ENCODE peak calls at places on chromosomes 7 and 10, in seven cellular contexts. A, U, E, N, L, S and Y are unnamed samples.

GRCh38 chr7:50339990-50340500 is 35.5 kb downstream of the IKZF1 start:
- DNase-seq in A (no peak), U (no peak), E (no peak), N (peak), L (no peak), S (no peak), Y (no peak)

GRCh38 chr7:99562832-99563231 is 4.4 kb downstream of the ZNF655 start:
- DNase-seq in A (no peak), U (peak), E (no peak), N (no peak), L (no peak), S (peak), Y (no peak)

GRCh38 chr7:33677556-33677955 is 227.8 kb upstream of the BMPER start:
- DNase-seq in A (no peak), U (no peak), E (no peak), N (no peak), L (no peak), S (no peak), Y (no peak)

GRCh38 chr7:637826-638225 is 88.7 kb upstream of the DNAAF5 start:
- DNase-seq in A (no peak), U (no peak), E (no peak), N (no peak), L (no peak), S (no peak), Y (no peak)

GRCh38 chr7:8418627-8419245 is 14.7 kb upstream of the NXPH1 start:
- DNase-seq in A (no peak), U (peak), E (peak), N (peak), L (peak), S (peak), Y (peak)

GRCh38 chr10:6702030-6702429 is 122.0 kb upstream of the PRKCQ start:
- DNase-seq in A (no peak), U (no peak), E (no peak), N (no peak), L (no peak), S (no peak), Y (no peak)

GRCh38 chr7:139915864-139916716 is 87.0 kb downstream of the TBXAS1 start:
- DNase-seq in A (no peak), U (peak), E (no peak), N (peak), L (peak), S (peak), Y (no peak)

GRCh38 chr7:115297651-115298050 is 375.8 kb downstream of the MDFIC start:
- DNase-seq in A (no peak), U (no peak), E (no peak), N (no peak), L (peak), S (peak), Y (peak)

GRCh38 chr7:24857623-24858022 is 100.4 kb upstream of the GSDME start:
- DNase-seq in A (no peak), U (no peak), E (no peak), N (no peak), L (no peak), S (no peak), Y (no peak)

GRCh38 chr7:99729501-99730261 is 5.3 kb downstream of the CYP3A7 start:
- DNase-seq in A (no peak), U (no peak), E (no peak), N (no peak), L (no peak), S (no peak), Y (no peak)

GRCh38 chr7:155531686-155532085 is 14.7 kb downstream of the CNPY1 start:
- DNase-seq in A (peak), U (peak), E (peak), N (no peak), L (no peak), S (no peak), Y (peak)

GRCh38 chr7:11709240-11709639 is 122.8 kb downstream of the THSD7A start:
- DNase-seq in A (no peak), U (no peak), E (no peak), N (no peak), L (no peak), S (no peak), Y (no peak)

GRCh38 chr10:102450374-102451104 is 804 bp downstream of the C10orf95 start:
- DNase-seq in A (no peak), U (peak), E (peak), N (peak), L (peak), S (peak), Y (peak)

GRCh38 chr7:122520961-122521555 is 177.9 kb downstream of the RNF133 start:
- DNase-seq in A (no peak), U (no peak), E (no peak), N (no peak), L (no peak), S (no peak), Y (no peak)

GRCh38 chr7:117090820-117091219 is 137.5 kb downstream of the ST7 start:
- DNase-seq in A (no peak), U (no peak), E (no peak), N (no peak), L (no peak), S (no peak), Y (no peak)

GRCh38 chr10:71608863-71609768 is 110.5 kb downstream of the C10orf105 start:
- DNase-seq in A (no peak), U (peak), E (peak), N (peak), L (peak), S (peak), Y (peak)

GRCh38 chr10:95485030-95485429 is 76.1 kb downstream of the SORBS1 start:
- DNase-seq in A (no peak), U (no peak), E (no peak), N (no peak), L (no peak), S (no peak), Y (no peak)

GRCh38 chr7:64868469-64868868 is 34.6 kb upstream of the ZNF273 start:
- DNase-seq in A (no peak), U (no peak), E (no peak), N (no peak), L (no peak), S (no peak), Y (no peak)

GRCh38 chr7:134420509-134421125 is 38.3 kb downstream of the AKR1B1 start:
- DNase-seq in A (no peak), U (peak), E (peak), N (peak), L (peak), S (peak), Y (peak)

GRCh38 chr7:105677803-105678583 is 96.7 kb upstream of the EFCAB10 start:
- DNase-seq in A (no peak), U (no peak), E (no peak), N (peak), L (peak), S (no peak), Y (no peak)

GRCh38 chr10:17742918-17743317 is 9.1 kb upstream of the TMEM236 start:
- DNase-seq in A (no peak), U (peak), E (peak), N (peak), L (peak), S (peak), Y (peak)

GRCh38 chr7:73823873-73824597 is 6.8 kb upstream of the CLDN4 start:
- DNase-seq in A (peak), U (no peak), E (no peak), N (no peak), L (no peak), S (no peak), Y (no peak)

GRCh38 chr7:3042861-3043489 is 692 bp downstream of the CARD11 start:
- DNase-seq in A (no peak), U (peak), E (no peak), N (no peak), L (peak), S (no peak), Y (no peak)

GRCh38 chr7:1200045-1200444 is 32.6 kb upstream of the UNCX start:
- DNase-seq in A (no peak), U (no peak), E (no peak), N (no peak), L (no peak), S (no peak), Y (no peak)

GRCh38 chr7:104442461-104442860 is 114.1 kb downstream of the LHFPL3 start:
- DNase-seq in A (no peak), U (no peak), E (no peak), N (no peak), L (no peak), S (no peak), Y (no peak)